ENCODE peak calls at places on chromosomes 11 and 22, in ten cellular contexts. U, S, X, Y, Q, V, E, T, C and P are unnamed samples.

GRCh38 chr11:32905028-32905667 is 12.5 kb downstream of the QSER1 start:
- DNase-seq in V (no peak), C (no peak), S (peak; percentile 6), Q (no peak), Y (no peak), U (peak; percentile 4), T (no peak), X (no peak), E (no peak), P (no peak)

GRCh38 chr11:126025822-126026221 is 36.8 kb downstream of the CDON start:
- DNase-seq in V (no peak), S (no peak), E (no peak), C (no peak), U (no peak), Y (no peak), T (no peak), X (no peak), Q (no peak), P (no peak)

GRCh38 chr11:47171057-47171838 is 5.4 kb downstream of the ARFGAP2 start:
- DNase-seq in S (no peak), Q (no peak), Y (no peak), E (no peak), U (no peak), V (no peak), C (no peak), X (no peak), T (no peak), P (no peak)

GRCh38 chr11:96794152-96794551 is 404.3 kb downstream of the JRKL start:
- DNase-seq in S (no peak), Y (no peak), U (peak; percentile 24), V (no peak), C (no peak), E (no peak), Q (no peak), T (no peak), X (no peak), P (no peak)

GRCh38 chr11:1691878-1692707 is 4.9 kb upstream of the KRTAP5-6 start:
- DNase-seq in S (no peak), E (no peak), C (no peak), Y (no peak), X (peak; percentile 14), U (no peak), Q (no peak), T (no peak), V (no peak), P (no peak)

GRCh38 chr11:64007160-64007628 is 21.0 kb downstream of the OTUB1 start:
- DNase-seq in S (peak; percentile 33), E (no peak), U (peak; percentile 74), X (peak; percentile 59), T (no peak), Y (no peak), C (peak; percentile 49), V (no peak), Q (no peak), P (no peak)

GRCh38 chr11:68987211-68987610 is 6.4 kb upstream of the MRGPRD start:
- DNase-seq in X (no peak), Q (no peak), U (peak; percentile 46), E (no peak), C (no peak), S (no peak), Y (no peak), T (no peak), V (no peak), P (no peak)

GRCh38 chr22:18974477-18975180 is 38.5 kb upstream of the PRODH start:
- DNase-seq in S (no peak), E (no peak), U (no peak), Y (no peak), V (no peak), X (no peak), C (no peak), T (no peak), Q (no peak), P (no peak)

GRCh38 chr11:3627291-3627690 is 14.5 kb downstream of the ART5 start:
- DNase-seq in E (no peak), C (no peak), T (no peak), S (peak; percentile 99), X (no peak), Y (no peak), V (peak; percentile 84), Q (no peak), U (peak; percentile 89), P (no peak)

GRCh38 chr11:32255876-32256275 is 165.0 kb downstream of the RCN1 start:
- DNase-seq in U (no peak), E (no peak), C (no peak), Y (no peak), Q (no peak), T (no peak), X (no peak), V (no peak), S (no peak), P (no peak)

GRCh38 chr11:64929625-64930024 is 5.1 kb downstream of the PPP2R5B start:
- DNase-seq in X (no peak), U (no peak), Q (no peak), S (no peak), V (no peak), E (no peak), Y (no peak), T (no peak), C (no peak), P (no peak)

GRCh38 chr11:3094223-3094824 is 37.1 kb upstream of the CARS1 start:
- DNase-seq in T (no peak), C (no peak), U (no peak), E (no peak), Y (no peak), Q (no peak), V (no peak), S (no peak), X (peak; percentile 40), P (no peak)

GRCh38 chr11:108788565-108789199 is 123.8 kb downstream of the DDX10 start:
- DNase-seq in Q (no peak), Y (no peak), X (no peak), C (peak; percentile 44), T (no peak), S (peak; percentile 27), E (no peak), V (no peak), U (peak; percentile 58), P (no peak)

GRCh38 chr22:33918676-33919590 is 1.3 kb downstream of the LARGE1 start:
- DNase-seq in Y (no peak), U (peak; percentile 59), Q (no peak), E (no peak), T (no peak), C (no peak), X (no peak), S (peak; percentile 63), V (no peak), P (no peak)

GRCh38 chr11:121048464-121049233 is 24.7 kb downstream of the TBCEL start:
- DNase-seq in T (no peak), Q (no peak), X (no peak), C (no peak), V (no peak), E (no peak), U (no peak), S (peak; percentile 49), Y (no peak), P (no peak)

GRCh38 chr11:27701262-27702105 is 1.2 kb upstream of the BDNF start:
- DNase-seq in U (peak; percentile 88), E (no peak), C (peak; percentile 42), T (no peak), Y (no peak), S (peak; percentile 55), X (no peak), Q (no peak), V (no peak), P (no peak)

GRCh38 chr11:121615506-121615905 is 162.7 kb upstream of the SORL1-AS1 start:
- DNase-seq in S (peak; percentile 60), Y (no peak), T (no peak), U (peak; percentile 58), E (no peak), C (no peak), X (no peak), V (no peak), Q (no peak), P (no peak)

GRCh38 chr11:85974126-85974525 is 94.8 kb downstream of the PICALM start:
- DNase-seq in X (no peak), V (no peak), T (no peak), Q (no peak), C (no peak), Y (no peak), S (no peak), U (no peak), E (no peak), P (no peak)